ENCODE peak calls at places on chromosomes 16 and 17, in eight cellular contexts. One of them, this sample, is unnamed. For H3K9me3, the result is how much of the 10 kb centered on the place peaks cover.

GRCh38 chr17:20206591-20206990 is 197.4 kb downstream of the SPECC1 start:
- DNase-seq in PC-9: peak
- DNase-seq in cardiac muscle cell: no peak
- DNase-seq in GM12878: no peak
- DNase-seq in tibial nerve: no peak
- DNase-seq in CD4-positive, alpha-beta T cell: no peak
- DNase-seq in IMR-90: peak
- DNase-seq in A549: peak
- DNase-seq in this sample: no peak

GRCh38 chr16:84281077-84281476 is 13.6 kb upstream of the WFDC1 start:
- DNase-seq in PC-9: no peak
- DNase-seq in cardiac muscle cell: peak
- DNase-seq in GM12878: no peak
- DNase-seq in tibial nerve: no peak
- DNase-seq in CD4-positive, alpha-beta T cell: no peak
- DNase-seq in IMR-90: peak
- DNase-seq in A549: no peak
- DNase-seq in this sample: no peak

GRCh38 chr17:10099051-10099571 is 99.3 kb downstream of the GAS7 start:
- DNase-seq in PC-9: no peak
- DNase-seq in cardiac muscle cell: no peak
- DNase-seq in GM12878: no peak
- DNase-seq in tibial nerve: no peak
- DNase-seq in CD4-positive, alpha-beta T cell: no peak
- DNase-seq in IMR-90: peak
- DNase-seq in A549: no peak
- DNase-seq in this sample: no peak

GRCh38 chr16:65908568-65908967 is 457.9 kb upstream of the CDH5 start:
- DNase-seq in PC-9: no peak
- DNase-seq in cardiac muscle cell: no peak
- DNase-seq in GM12878: no peak
- DNase-seq in tibial nerve: no peak
- DNase-seq in CD4-positive, alpha-beta T cell: no peak
- DNase-seq in IMR-90: no peak
- DNase-seq in A549: no peak
- DNase-seq in this sample: no peak

GRCh38 chr16:726438-727290 is at the start of the genes CCDC78 and HAGHL:
- DNase-seq in PC-9: peak
- DNase-seq in cardiac muscle cell: peak
- DNase-seq in GM12878: no peak
- DNase-seq in tibial nerve: no peak
- DNase-seq in CD4-positive, alpha-beta T cell: peak
- DNase-seq in IMR-90: peak
- DNase-seq in A549: no peak
- DNase-seq in this sample: no peak

GRCh38 chr16:14309001-14309886 is 238.1 kb downstream of the MRTFB start:
- DNase-seq in PC-9: peak
- DNase-seq in cardiac muscle cell: no peak
- DNase-seq in GM12878: no peak
- DNase-seq in tibial nerve: no peak
- DNase-seq in CD4-positive, alpha-beta T cell: no peak
- DNase-seq in IMR-90: peak
- DNase-seq in A549: no peak
- DNase-seq in this sample: no peak

GRCh38 chr17:82752371-82753200 is 721 bp downstream of the TBCD start:
- DNase-seq in PC-9: no peak
- DNase-seq in cardiac muscle cell: peak
- DNase-seq in GM12878: no peak
- DNase-seq in tibial nerve: no peak
- DNase-seq in CD4-positive, alpha-beta T cell: no peak
- DNase-seq in IMR-90: no peak
- DNase-seq in A549: peak
- DNase-seq in this sample: no peak

GRCh38 chr17:31584436-31585279 is 193.2 kb downstream of the RAB11FIP4 start:
- DNase-seq in PC-9: no peak
- DNase-seq in cardiac muscle cell: no peak
- DNase-seq in GM12878: no peak
- DNase-seq in tibial nerve: no peak
- DNase-seq in CD4-positive, alpha-beta T cell: no peak
- DNase-seq in IMR-90: no peak
- DNase-seq in A549: no peak
- DNase-seq in this sample: no peak

GRCh38 chr16:82881517-82881916 is 254.7 kb downstream of the CDH13 start:
- DNase-seq in PC-9: no peak
- DNase-seq in cardiac muscle cell: no peak
- DNase-seq in GM12878: no peak
- DNase-seq in tibial nerve: no peak
- DNase-seq in CD4-positive, alpha-beta T cell: no peak
- DNase-seq in IMR-90: no peak
- DNase-seq in A549: no peak
- DNase-seq in this sample: no peak

GRCh38 chr17:15399443-15399842 is 58.0 kb upstream of the TEKT3 start:
- DNase-seq in PC-9: no peak
- DNase-seq in cardiac muscle cell: no peak
- DNase-seq in GM12878: no peak
- DNase-seq in tibial nerve: no peak
- DNase-seq in CD4-positive, alpha-beta T cell: no peak
- DNase-seq in IMR-90: no peak
- DNase-seq in A549: no peak
- DNase-seq in this sample: no peak

GRCh38 chr16:84227548-84227947 is 12.3 kb downstream of the KCNG4 start:
- DNase-seq in PC-9: no peak
- DNase-seq in cardiac muscle cell: no peak
- DNase-seq in GM12878: no peak
- DNase-seq in tibial nerve: no peak
- DNase-seq in CD4-positive, alpha-beta T cell: no peak
- DNase-seq in IMR-90: no peak
- DNase-seq in A549: no peak
- DNase-seq in this sample: no peak

GRCh38 chr16:87686697-87687570 is 78.9 kb downstream of the KLHDC4 start:
- DNase-seq in PC-9: no peak
- DNase-seq in cardiac muscle cell: no peak
- DNase-seq in GM12878: no peak
- DNase-seq in tibial nerve: no peak
- DNase-seq in CD4-positive, alpha-beta T cell: no peak
- DNase-seq in IMR-90: no peak
- DNase-seq in A549: no peak
- DNase-seq in this sample: no peak

GRCh38 chr16:84893849-84894599 is 74.2 kb downstream of the CRISPLD2 start:
- DNase-seq in PC-9: peak
- DNase-seq in cardiac muscle cell: no peak
- DNase-seq in GM12878: peak
- DNase-seq in tibial nerve: no peak
- DNase-seq in CD4-positive, alpha-beta T cell: no peak
- DNase-seq in IMR-90: no peak
- DNase-seq in A549: no peak
- DNase-seq in this sample: no peak

GRCh38 chr17:47717261-47717697 is 15.8 kb upstream of the TBX21 start:
- DNase-seq in PC-9: no peak
- DNase-seq in cardiac muscle cell: no peak
- DNase-seq in GM12878: no peak
- DNase-seq in tibial nerve: no peak
- DNase-seq in CD4-positive, alpha-beta T cell: no peak
- DNase-seq in IMR-90: no peak
- DNase-seq in A549: no peak
- DNase-seq in this sample: no peak

GRCh38 chr17:12402963-12403622 is 262.6 kb upstream of the MYOCD start:
- DNase-seq in PC-9: no peak
- DNase-seq in cardiac muscle cell: no peak
- DNase-seq in GM12878: no peak
- DNase-seq in tibial nerve: no peak
- DNase-seq in CD4-positive, alpha-beta T cell: no peak
- DNase-seq in IMR-90: peak
- DNase-seq in A549: peak
- DNase-seq in this sample: no peak

GRCh38 chr16:79320956-79321355 is 279.6 kb downstream of the MAF start:
- DNase-seq in PC-9: no peak
- DNase-seq in cardiac muscle cell: no peak
- DNase-seq in GM12878: no peak
- DNase-seq in tibial nerve: no peak
- DNase-seq in CD4-positive, alpha-beta T cell: no peak
- DNase-seq in IMR-90: no peak
- DNase-seq in A549: no peak
- DNase-seq in this sample: no peak

GRCh38 chr17:53428913-53429312 is 393.8 kb upstream of the KIF2B start:
- DNase-seq in PC-9: no peak
- DNase-seq in cardiac muscle cell: no peak
- DNase-seq in GM12878: no peak
- DNase-seq in tibial nerve: no peak
- DNase-seq in CD4-positive, alpha-beta T cell: no peak
- DNase-seq in IMR-90: no peak
- DNase-seq in A549: no peak
- DNase-seq in this sample: no peak

GRCh38 chr16:71626858-71627213 is 852 bp downstream of the MARVELD3 start:
- DNase-seq in PC-9: peak
- DNase-seq in cardiac muscle cell: no peak
- DNase-seq in GM12878: no peak
- DNase-seq in tibial nerve: no peak
- DNase-seq in CD4-positive, alpha-beta T cell: no peak
- DNase-seq in IMR-90: no peak
- DNase-seq in A549: peak
- DNase-seq in this sample: no peak
- H3K27ac ChIP-seq in PC-9: peak
- H3K27ac ChIP-seq in cardiac muscle cell: no peak
- H3K27ac ChIP-seq in GM12878: no peak
- H3K27ac ChIP-seq in tibial nerve: no peak
- H3K27ac ChIP-seq in CD4-positive, alpha-beta T cell: no peak
- H3K27ac ChIP-seq in IMR-90: no peak
- H3K27ac ChIP-seq in A549: peak
- H3K27ac ChIP-seq in this sample: peak

DNA sequence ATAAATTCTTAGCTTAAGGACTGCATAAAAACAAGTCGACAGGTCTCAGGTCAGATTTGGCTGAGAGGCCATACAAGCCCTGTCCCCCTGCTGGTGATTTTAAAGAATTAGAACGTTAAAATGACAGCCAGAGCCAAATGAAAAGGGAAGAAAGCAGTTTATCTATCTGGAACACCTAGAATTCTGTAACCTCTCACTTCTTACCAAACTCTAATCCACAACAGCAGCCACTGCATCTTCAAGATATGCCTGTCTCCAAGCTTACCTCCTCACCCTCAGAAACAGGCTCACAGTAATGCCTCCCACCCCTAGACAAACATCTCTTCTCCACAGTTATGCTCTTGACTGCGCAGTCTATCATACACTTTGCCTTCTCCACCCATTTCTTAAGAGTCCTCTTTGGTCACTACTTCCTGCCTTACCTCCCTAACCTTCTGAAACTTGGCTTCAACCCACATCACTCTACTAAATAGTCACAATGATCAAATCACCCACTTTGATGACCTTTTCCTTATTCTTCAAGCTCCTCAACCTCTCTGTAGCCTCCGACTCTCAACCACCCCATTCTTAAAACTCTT is 14.2 kb downstream of the ANKFY1 start:
- DNase-seq in PC-9: no peak
- DNase-seq in cardiac muscle cell: peak
- DNase-seq in GM12878: no peak
- DNase-seq in tibial nerve: no peak
- DNase-seq in CD4-positive, alpha-beta T cell: no peak
- DNase-seq in IMR-90: peak
- DNase-seq in A549: peak
- DNase-seq in this sample: no peak
- TF ChIP-seq CTCF in PC-9: peak
- TF ChIP-seq CTCF in cardiac muscle cell: peak
- TF ChIP-seq CTCF in GM12878: peak
- TF ChIP-seq CTCF in tibial nerve: peak
- TF ChIP-seq CTCF in CD4-positive, alpha-beta T cell: peak
- TF ChIP-seq CTCF in IMR-90: peak
- TF ChIP-seq CTCF in A549: peak
- TF ChIP-seq CTCF in this sample: peak

GRCh38 chr16:34743115-34743514 is 1283.7 kb downstream of the TP53TG3F start:
- DNase-seq in PC-9: no peak
- DNase-seq in cardiac muscle cell: no peak
- DNase-seq in GM12878: no peak
- DNase-seq in tibial nerve: no peak
- DNase-seq in CD4-positive, alpha-beta T cell: no peak
- DNase-seq in IMR-90: no peak
- DNase-seq in A549: no peak
- DNase-seq in this sample: no peak
- H3K9me3 ChIP-seq in PC-9: half or more
- H3K9me3 ChIP-seq in cardiac muscle cell: under half
- H3K9me3 ChIP-seq in GM12878: under half
- H3K9me3 ChIP-seq in tibial nerve: under half
- H3K9me3 ChIP-seq in CD4-positive, alpha-beta T cell: under half
- H3K9me3 ChIP-seq in IMR-90: under half
- H3K9me3 ChIP-seq in A549: under half
- H3K9me3 ChIP-seq in this sample: half or more

GRCh38 chr16:77208382-77208781 is 9.2 kb downstream of the SYCE1L start:
- DNase-seq in PC-9: no peak
- DNase-seq in cardiac muscle cell: no peak
- DNase-seq in GM12878: no peak
- DNase-seq in tibial nerve: no peak
- DNase-seq in CD4-positive, alpha-beta T cell: no peak
- DNase-seq in IMR-90: no peak
- DNase-seq in A549: no peak
- DNase-seq in this sample: no peak

GRCh38 chr16:77214411-77215138 is 15.4 kb downstream of the SYCE1L start:
- DNase-seq in PC-9: no peak
- DNase-seq in cardiac muscle cell: no peak
- DNase-seq in GM12878: no peak
- DNase-seq in tibial nerve: no peak
- DNase-seq in CD4-positive, alpha-beta T cell: no peak
- DNase-seq in IMR-90: no peak
- DNase-seq in A549: no peak
- DNase-seq in this sample: no peak

GRCh38 chr16:77213542-77214108 is 14.4 kb downstream of the SYCE1L start:
- DNase-seq in PC-9: peak
- DNase-seq in cardiac muscle cell: no peak
- DNase-seq in GM12878: no peak
- DNase-seq in tibial nerve: no peak
- DNase-seq in CD4-positive, alpha-beta T cell: no peak
- DNase-seq in IMR-90: peak
- DNase-seq in A549: peak
- DNase-seq in this sample: no peak

GRCh38 chr16:77211880-77212735 is 12.9 kb downstream of the SYCE1L start:
- DNase-seq in PC-9: no peak
- DNase-seq in cardiac muscle cell: peak
- DNase-seq in GM12878: no peak
- DNase-seq in tibial nerve: no peak
- DNase-seq in CD4-positive, alpha-beta T cell: peak
- DNase-seq in IMR-90: no peak
- DNase-seq in A549: peak
- DNase-seq in this sample: no peak

DNA sequence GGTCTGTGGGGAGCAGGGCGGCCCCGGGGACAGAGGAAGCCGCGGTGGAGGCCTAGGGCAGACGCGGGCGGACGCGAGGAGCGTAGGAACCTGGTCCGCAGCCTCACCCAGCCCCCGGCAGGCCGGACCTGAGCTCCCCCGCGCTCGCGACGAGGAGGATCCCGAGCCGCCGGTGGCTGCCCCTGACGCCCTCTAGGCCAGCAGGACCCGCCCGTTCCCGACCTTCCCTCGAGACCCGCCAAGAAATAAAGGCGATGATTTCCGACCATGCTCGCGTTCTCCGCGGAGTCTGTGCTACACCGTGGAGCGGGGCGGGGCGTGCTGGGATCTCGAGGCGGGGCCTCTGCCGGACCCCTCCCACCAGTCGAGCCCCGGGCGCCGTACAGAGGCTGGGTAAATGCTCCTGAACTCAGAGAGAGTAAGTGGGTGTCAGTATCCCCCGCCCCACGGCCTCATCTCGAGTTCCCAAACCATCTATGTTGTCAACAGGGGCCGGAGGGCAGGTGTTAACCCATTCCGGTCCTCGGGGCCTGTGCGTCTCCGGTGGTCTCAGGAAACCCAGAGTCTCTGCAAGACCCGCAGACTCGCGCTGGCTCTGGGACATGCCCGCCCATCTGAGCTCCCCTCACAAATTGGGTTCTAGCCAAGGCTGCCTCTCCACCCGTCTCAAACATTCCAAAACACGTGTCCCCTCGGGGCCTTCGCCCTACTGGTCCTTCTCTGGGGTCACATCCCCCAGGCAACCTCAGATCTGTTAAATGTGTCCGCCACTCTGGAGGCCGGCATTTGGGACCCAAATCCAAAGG is 13.7 kb downstream of the SYCE1L start:
- DNase-seq in PC-9: no peak
- DNase-seq in cardiac muscle cell: peak
- DNase-seq in GM12878: no peak
- DNase-seq in tibial nerve: peak
- DNase-seq in CD4-positive, alpha-beta T cell: peak
- DNase-seq in IMR-90: no peak
- DNase-seq in A549: peak
- DNase-seq in this sample: no peak
- H3K27ac ChIP-seq in PC-9: no peak
- H3K27ac ChIP-seq in cardiac muscle cell: no peak
- H3K27ac ChIP-seq in GM12878: no peak
- H3K27ac ChIP-seq in tibial nerve: peak
- H3K27ac ChIP-seq in CD4-positive, alpha-beta T cell: peak
- H3K27ac ChIP-seq in IMR-90: no peak
- H3K27ac ChIP-seq in A549: peak
- H3K27ac ChIP-seq in this sample: peak

This sample was measured in esophagus squamous epithelium.